ENCODE peak calls at places on chromosomes 6 and 20, in six cellular contexts. N is psoas muscle, G is pancreas, O is GM23248, X is IMR-90, C is ascending aorta. B is an unnamed sample. For H3K4me1, the result is how much of the 10 kb centered on the place peaks cover.

GRCh38 chr6:157235600-157236039 is 87.7 kb downstream of the TMEM242 start:
- DNase-seq in N (peak), G (peak), O (peak), X (peak), C (peak), B (no peak)

GRCh38 chr6:77880501-77880900 is 227.7 kb downstream of the MEI4 start:
- DNase-seq in N (no peak), G (no peak), O (peak), X (no peak), C (no peak), B (no peak)

GRCh38 chr6:83381949-83382348 is 48.9 kb downstream of the ME1 start:
- DNase-seq in N (no peak), G (no peak), O (no peak), X (no peak), C (no peak), B (no peak)

GRCh38 chr6:137044366-137045220 is at the start of gene IL20RA:
- DNase-seq in N (peak), G (peak), O (peak), X (no peak), C (no peak), B (peak)

GRCh38 chr6:111713196-111713705 is 107.6 kb upstream of the TRAF3IP2 start:
- DNase-seq in N (no peak), G (no peak), O (no peak), X (no peak), C (peak), B (no peak)

GRCh38 chr6:7140631-7141366 is 33.0 kb downstream of the RREB1 start:
- DNase-seq in N (peak), G (peak), O (peak), X (peak), C (peak), B (peak)

GRCh38 chr6:2979819-2980464 is 8.6 kb upstream of the SERPINB6 start:
- DNase-seq in N (no peak), G (no peak), O (peak), X (no peak), C (no peak), B (no peak)

GRCh38 chr6:133315811-133316210 is 74.7 kb downstream of the EYA4 start:
- DNase-seq in N (no peak), G (no peak), O (no peak), X (no peak), C (no peak), B (no peak)

GRCh38 chr20:41245086-41245707 is 72.3 kb downstream of the ZHX3 start:
- DNase-seq in N (no peak), G (no peak), O (peak), X (peak), C (no peak), B (no peak)

GRCh38 chr20:41249781-41250281 is 67.7 kb downstream of the ZHX3 start:
- DNase-seq in N (no peak), G (no peak), O (peak), X (peak), C (no peak), B (no peak)

GRCh38 chr20:41249371-41249770 is 68.2 kb downstream of the ZHX3 start:
- DNase-seq in N (peak), G (no peak), O (peak), X (peak), C (peak), B (no peak)

GRCh38 chr20:41248371-41249024 is 69.0 kb downstream of the ZHX3 start:
- DNase-seq in N (no peak), G (no peak), O (no peak), X (no peak), C (peak), B (no peak)

DNA sequence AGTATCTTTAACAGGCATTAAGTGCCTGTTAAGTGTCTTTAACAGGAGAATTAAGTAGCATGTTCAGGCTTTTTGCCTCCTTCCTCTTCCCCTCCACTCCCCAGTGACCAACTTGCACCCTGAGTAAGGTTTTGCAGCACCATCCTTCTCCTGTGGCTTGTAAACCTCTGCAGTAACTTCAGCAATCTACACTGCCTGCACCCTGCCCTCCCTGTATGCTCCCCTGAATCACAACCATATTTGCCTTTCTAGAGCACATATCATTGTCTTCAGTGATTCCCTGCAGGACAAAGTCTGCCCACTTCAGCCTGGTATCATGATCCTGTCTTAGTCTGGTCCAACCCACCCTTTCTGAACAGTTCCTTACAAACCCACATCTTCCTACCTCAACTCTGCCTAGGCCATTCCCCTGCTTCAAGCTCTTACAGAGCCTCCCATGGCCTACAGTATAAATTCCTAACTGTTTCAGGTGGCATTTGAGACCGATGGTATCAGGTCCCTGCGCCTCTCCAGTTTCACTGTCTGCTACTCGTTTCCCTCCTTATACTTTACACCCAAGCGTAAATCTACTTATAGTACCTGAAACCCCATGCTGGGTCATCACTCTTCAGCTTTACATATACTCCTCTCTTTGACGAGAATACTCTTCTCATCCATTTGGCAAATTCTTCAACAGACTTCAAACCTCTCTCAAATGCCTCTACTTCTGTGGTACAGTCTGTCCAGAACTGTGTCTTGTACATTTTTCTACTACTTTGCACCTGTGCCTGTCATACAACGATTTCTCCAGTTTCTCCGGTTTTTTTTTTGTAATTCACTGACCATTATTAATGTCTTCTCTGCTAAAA is 69.8 kb downstream of the ZHX3 start:
- DNase-seq in N (no peak), G (no peak), O (no peak), X (no peak), C (no peak), B (no peak)
- H3K4me1 ChIP-seq in N (half or more), G (under half), O (under half), X (under half), C (under half), B (half or more)

DNA sequence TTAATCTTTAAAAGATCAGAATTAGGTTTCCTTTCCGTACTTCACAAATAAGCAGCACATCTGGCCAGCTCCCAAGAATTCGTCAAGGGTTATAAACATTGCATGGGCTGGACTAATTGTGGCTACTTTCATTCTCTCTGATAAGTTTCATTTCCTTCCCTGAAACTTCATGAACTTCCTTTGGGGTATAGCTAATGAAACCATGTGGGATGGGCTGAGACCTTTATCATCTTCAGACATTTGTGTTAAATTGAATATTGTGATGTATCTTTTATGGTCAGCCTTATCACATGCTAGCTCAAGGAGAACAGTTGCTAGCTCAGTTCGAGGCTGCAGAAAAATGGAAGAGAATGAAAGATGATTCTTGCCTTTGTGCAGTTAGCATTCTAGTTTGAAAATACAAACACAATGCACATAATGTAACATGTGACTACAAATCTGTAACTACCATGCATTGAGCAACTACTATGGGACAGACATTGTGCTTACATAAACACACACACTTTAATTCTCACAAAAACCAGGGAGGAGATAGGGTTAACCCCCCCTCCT is 1.7 kb upstream of the GMPR start:
- DNase-seq in N (no peak), G (no peak), O (peak), X (peak), C (no peak), B (no peak)
- H3K27ac ChIP-seq in N (peak), G (peak), O (peak), X (peak), C (peak), B (peak)

DNA sequence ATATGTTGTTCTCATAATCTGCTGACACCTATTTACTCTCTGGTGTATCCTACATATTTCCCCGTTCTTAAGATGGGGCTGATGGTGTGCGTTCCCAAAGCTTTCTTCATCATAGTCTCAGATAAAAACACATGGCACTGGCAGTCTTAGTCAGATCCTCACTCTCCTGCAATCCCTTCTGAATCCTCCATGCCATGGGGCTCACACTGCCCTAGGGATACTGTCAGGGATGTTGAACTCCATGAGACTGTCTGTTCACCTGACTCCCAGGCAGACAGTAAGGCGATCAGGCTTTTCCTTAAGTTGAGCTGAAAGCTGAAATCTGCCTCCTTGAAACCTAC is 76.0 kb downstream of the SLX4IP start:
- DNase-seq in N (no peak), G (no peak), O (no peak), X (no peak), C (no peak), B (no peak)
- H3K4me1 ChIP-seq in N (under half), G (under half), O (under half), X (under half), C (under half), B (half or more)

DNA sequence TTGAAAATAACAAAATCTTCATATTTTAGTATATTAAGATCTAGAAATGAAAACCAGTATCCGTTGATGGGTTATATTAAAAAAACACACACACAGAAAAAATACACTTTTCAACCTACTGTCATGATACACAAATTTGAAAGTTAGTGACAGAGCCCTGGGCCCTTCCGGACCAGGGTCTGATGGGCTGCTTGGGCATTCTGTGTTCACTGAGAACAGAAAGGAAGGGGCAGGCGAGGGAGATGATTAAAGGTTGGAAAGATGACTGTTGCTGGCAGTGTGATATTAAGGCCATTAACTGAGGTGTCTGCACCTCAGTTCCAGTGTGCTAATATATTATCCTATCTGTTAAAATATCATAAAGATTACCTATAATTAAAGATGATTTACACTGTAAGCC is 18.7 kb upstream of the QKI start:
- DNase-seq in N (no peak), G (no peak), O (no peak), X (no peak), C (no peak), B (no peak)
- H3K27ac ChIP-seq in N (no peak), G (no peak), O (no peak), X (no peak), C (no peak), B (no peak)

B was measured in lower lobe of right lung.